ENCODE peak calls at places on chromosomes 2 and 18, in six cellular contexts. C is CD4-positive, CD25-positive, alpha-beta regulatory T cell; X is astrocyte of the spinal cord; W is heart left ventricle; B is breast epithelium; R is adipocyte. Z is an unnamed sample.

GRCh38 chr2:172270278-172271079 is 156.9 kb upstream of the ITGA6 start:
- DNase-seq in C (no peak), X (no peak), W (no peak), B (no peak), R (no peak), Z (no peak)

GRCh38 chr2:241816431-241817121 is 7.6 kb downstream of the NEU4 start:
- DNase-seq in C (no peak), X (no peak), W (no peak), B (peak), R (no peak), Z (no peak)

GRCh38 chr2:28716265-28716865 is 35.3 kb upstream of the PPP1CB start:
- DNase-seq in C (no peak), X (peak), W (peak), B (no peak), R (peak), Z (peak)

GRCh38 chr18:35619468-35619867 is 37.9 kb downstream of the GALNT1 start:
- DNase-seq in C (no peak), X (no peak), W (peak), B (no peak), R (no peak), Z (no peak)

GRCh38 chr2:56741601-56742102 is 557.9 kb downstream of the CCDC85A start:
- DNase-seq in C (no peak), X (peak), W (peak), B (no peak), R (peak), Z (no peak)

GRCh38 chr18:25349131-25349925 is 2.6 kb downstream of the ZNF521 start:
- DNase-seq in C (no peak), X (peak), W (peak), B (no peak), R (peak), Z (peak)

GRCh38 chr2:158748925-158749590 is 46.1 kb upstream of the DAPL1 start:
- DNase-seq in C (no peak), X (no peak), W (peak), B (no peak), R (no peak), Z (no peak)

GRCh38 chr2:191013876-191014652 is at the start of gene STAT1:
- DNase-seq in C (peak), X (peak), W (peak), B (peak), R (peak), Z (peak)

GRCh38 chr2:188902906-188903305 is 71.3 kb upstream of the COL3A1 start:
- DNase-seq in C (no peak), X (peak), W (no peak), B (no peak), R (peak), Z (no peak)

GRCh38 chr2:185979546-185980071 is 241.0 kb downstream of the FSIP2 start:
- DNase-seq in C (no peak), X (peak), W (no peak), B (no peak), R (peak), Z (no peak)

GRCh38 chr2:55781542-55781941 is 87.9 kb upstream of the PNPT1 start:
- DNase-seq in C (no peak), X (no peak), W (no peak), B (no peak), R (no peak), Z (no peak)

GRCh38 chr2:160635488-160635887 is 141.9 kb upstream of the RBMS1 start:
- DNase-seq in C (no peak), X (peak), W (peak), B (no peak), R (peak), Z (no peak)

GRCh38 chr2:191114403-191114886 is 36.3 kb downstream of the STAT4 start:
- DNase-seq in C (peak), X (no peak), W (no peak), B (no peak), R (no peak), Z (no peak)

GRCh38 chr2:204725693-204726092 is 180.4 kb downstream of the PARD3B start:
- DNase-seq in C (no peak), X (no peak), W (no peak), B (no peak), R (no peak), Z (no peak)

GRCh38 chr2:148922776-148923175 is 47.7 kb downstream of the KIF5C start:
- DNase-seq in C (no peak), X (no peak), W (no peak), B (no peak), R (no peak), Z (no peak)

GRCh38 chr2:138267161-138267901 is 234.2 kb upstream of the SPOPL start:
- DNase-seq in C (no peak), X (peak), W (no peak), B (no peak), R (peak), Z (no peak)

GRCh38 chr18:35267809-35268208 is 22.2 kb downstream of the ZSCAN30 start:
- DNase-seq in C (no peak), X (no peak), W (no peak), B (no peak), R (no peak), Z (no peak)

GRCh38 chr2:33583194-33583938 is 15.7 kb downstream of the FAM98A start:
- DNase-seq in C (no peak), X (peak), W (no peak), B (no peak), R (peak), Z (no peak)

GRCh38 chr2:34099377-34099776 is 500.3 kb upstream of the FAM98A start:
- DNase-seq in C (no peak), X (no peak), W (no peak), B (no peak), R (no peak), Z (no peak)

GRCh38 chr2:222941510-222942032 is 80.7 kb downstream of the ACSL3 start:
- DNase-seq in C (no peak), X (no peak), W (no peak), B (no peak), R (no peak), Z (no peak)

GRCh38 chr18:26405190-26405781 is 143.1 kb downstream of the KCTD1 start:
- DNase-seq in C (no peak), X (peak), W (peak), B (no peak), R (peak), Z (peak)

GRCh38 chr2:239368321-239368720 is 32.5 kb downstream of the HDAC4 start:
- DNase-seq in C (no peak), X (no peak), W (no peak), B (peak), R (no peak), Z (no peak)

GRCh38 chr2:27915191-27915590 is 24.7 kb downstream of the BABAM2 start:
- DNase-seq in C (no peak), X (no peak), W (no peak), B (no peak), R (no peak), Z (no peak)

GRCh38 chr2:7758065-7758759 is 841.0 kb downstream of the RNF144A start:
- DNase-seq in C (no peak), X (no peak), W (no peak), B (no peak), R (no peak), Z (no peak)

GRCh38 chr2:44959855-44960254 is 18.4 kb downstream of the SIX3 start:
- DNase-seq in C (no peak), X (no peak), W (no peak), B (no peak), R (no peak), Z (no peak)

GRCh38 chr2:240125749-240126148 is 10.4 kb downstream of the COPS9 start:
- DNase-seq in C (no peak), X (no peak), W (no peak), B (peak), R (no peak), Z (no peak)

GRCh38 chr2:224882291-224883171 is 159.7 kb downstream of the DOCK10 start:
- DNase-seq in C (no peak), X (peak), W (no peak), B (no peak), R (peak), Z (no peak)

GRCh38 chr2:8413589-8414135 is 268.2 kb upstream of the ID2 start:
- DNase-seq in C (no peak), X (no peak), W (no peak), B (no peak), R (no peak), Z (no peak)

GRCh38 chr2:169759987-169760386 is 26.4 kb downstream of the KLHL23 start:
- DNase-seq in C (no peak), X (no peak), W (no peak), B (no peak), R (no peak), Z (no peak)

GRCh38 chr18:59453468-59453961 is 94.5 kb upstream of the LMAN1 start:
- DNase-seq in C (no peak), X (no peak), W (no peak), B (no peak), R (no peak), Z (no peak)

GRCh38 chr2:9831670-9832069 is 11.6 kb upstream of the TAF1B start:
- DNase-seq in C (no peak), X (no peak), W (no peak), B (no peak), R (no peak), Z (no peak)

GRCh38 chr2:132038179-132038882 is 123.4 kb downstream of the ANKRD30BL start:
- DNase-seq in C (no peak), X (no peak), W (no peak), B (no peak), R (peak), Z (no peak)

GRCh38 chr2:54666131-54666637 is 57.3 kb upstream of the EML6 start:
- DNase-seq in C (no peak), X (peak), W (peak), B (no peak), R (peak), Z (peak)

GRCh38 chr2:211413746-211414145 is 857.3 kb downstream of the CPS1 start:
- DNase-seq in C (no peak), X (no peak), W (no peak), B (no peak), R (no peak), Z (no peak)

GRCh38 chr2:127161176-127162136 is 54.5 kb upstream of the BIN1 start:
- DNase-seq in C (no peak), X (no peak), W (no peak), B (no peak), R (no peak), Z (no peak)

GRCh38 chr2:232873909-232874641 is 4.0 kb downstream of the SNORC start:
- DNase-seq in C (no peak), X (no peak), W (no peak), B (peak), R (no peak), Z (no peak)

GRCh38 chr18:79578396-79579260 is 101.0 kb upstream of the CTDP1 start:
- DNase-seq in C (no peak), X (no peak), W (peak), B (peak), R (no peak), Z (no peak)

GRCh38 chr2:203783496-203784203 is 77.2 kb downstream of the CD28 start:
- DNase-seq in C (no peak), X (peak), W (no peak), B (no peak), R (peak), Z (no peak)

GRCh38 chr2:216775043-216775453 is 79.7 kb upstream of the IGFBP5 start:
- DNase-seq in C (no peak), X (peak), W (peak), B (no peak), R (peak), Z (peak)

Z was measured in adrenal gland.